ENCODE peak calls at places on chromosome 11, in six cellular contexts. One of them, this sample, is unnamed.

GRCh38 chr11:84887055-84887629 is 740.0 kb downstream of the DLG2 start:
- DNase-seq in keratinocyte: no peak
- DNase-seq in mammary epithelial cell: no peak
- DNase-seq in tibial nerve: no peak
- DNase-seq in colonic mucosa: no peak
- DNase-seq in GM12878: no peak
- DNase-seq in this sample: no peak

GRCh38 chr11:1044160-1044559 is 7.6 kb upstream of the MUC6 start:
- DNase-seq in keratinocyte: no peak
- DNase-seq in mammary epithelial cell: no peak
- DNase-seq in tibial nerve: no peak
- DNase-seq in colonic mucosa: no peak
- DNase-seq in GM12878: no peak
- DNase-seq in this sample: no peak

GRCh38 chr11:105109855-105110750 is 29.5 kb downstream of the CARD18 start:
- DNase-seq in keratinocyte: no peak
- DNase-seq in mammary epithelial cell: no peak
- DNase-seq in tibial nerve: no peak
- DNase-seq in colonic mucosa: peak; percentile 19
- DNase-seq in GM12878: no peak
- DNase-seq in this sample: no peak

GRCh38 chr11:130940706-130941105 is 24.4 kb upstream of the SNX19 start:
- DNase-seq in keratinocyte: no peak
- DNase-seq in mammary epithelial cell: no peak
- DNase-seq in tibial nerve: no peak
- DNase-seq in colonic mucosa: no peak
- DNase-seq in GM12878: no peak
- DNase-seq in this sample: no peak

GRCh38 chr11:57343825-57344224 is 5.7 kb downstream of the P2RX3 start:
- DNase-seq in keratinocyte: no peak
- DNase-seq in mammary epithelial cell: no peak
- DNase-seq in tibial nerve: no peak
- DNase-seq in colonic mucosa: no peak
- DNase-seq in GM12878: no peak
- DNase-seq in this sample: no peak

GRCh38 chr11:90465553-90465952 is 242.7 kb upstream of the CHORDC1 start:
- DNase-seq in keratinocyte: no peak
- DNase-seq in mammary epithelial cell: no peak
- DNase-seq in tibial nerve: no peak
- DNase-seq in colonic mucosa: no peak
- DNase-seq in GM12878: no peak
- DNase-seq in this sample: no peak

GRCh38 chr11:69669486-69669885 is 5.7 kb downstream of the LTO1 start:
- DNase-seq in keratinocyte: no peak
- DNase-seq in mammary epithelial cell: no peak
- DNase-seq in tibial nerve: no peak
- DNase-seq in colonic mucosa: no peak
- DNase-seq in GM12878: no peak
- DNase-seq in this sample: no peak

GRCh38 chr11:117724104-117724503 is 72.9 kb downstream of the DSCAML1 start:
- DNase-seq in keratinocyte: no peak
- DNase-seq in mammary epithelial cell: no peak
- DNase-seq in tibial nerve: no peak
- DNase-seq in colonic mucosa: no peak
- DNase-seq in GM12878: no peak
- DNase-seq in this sample: no peak

GRCh38 chr11:62295504-62295903 is 3.4 kb downstream of the SCGB1D4 start:
- DNase-seq in keratinocyte: no peak
- DNase-seq in mammary epithelial cell: peak; percentile 17
- DNase-seq in tibial nerve: no peak
- DNase-seq in colonic mucosa: no peak
- DNase-seq in GM12878: no peak
- DNase-seq in this sample: no peak

GRCh38 chr11:64459016-64459415 is 100.1 kb downstream of the RPS6KA4 start:
- DNase-seq in keratinocyte: no peak
- DNase-seq in mammary epithelial cell: no peak
- DNase-seq in tibial nerve: no peak
- DNase-seq in colonic mucosa: no peak
- DNase-seq in GM12878: no peak
- DNase-seq in this sample: no peak

GRCh38 chr11:24496371-24496727 is 504 bp upstream of the LUZP2 start:
- DNase-seq in keratinocyte: no peak
- DNase-seq in mammary epithelial cell: no peak
- DNase-seq in tibial nerve: no peak
- DNase-seq in colonic mucosa: no peak
- DNase-seq in GM12878: no peak
- DNase-seq in this sample: peak; percentile 0

GRCh38 chr11:2541321-2541680 is 96.5 kb downstream of the KCNQ1 start:
- DNase-seq in keratinocyte: no peak
- DNase-seq in mammary epithelial cell: no peak
- DNase-seq in tibial nerve: no peak
- DNase-seq in colonic mucosa: no peak
- DNase-seq in GM12878: no peak
- DNase-seq in this sample: no peak

GRCh38 chr11:70399681-70400112 is 1.4 kb downstream of the CTTN start:
- DNase-seq in keratinocyte: peak; percentile 69
- DNase-seq in mammary epithelial cell: peak; percentile 92
- DNase-seq in tibial nerve: peak; percentile 50
- DNase-seq in colonic mucosa: peak; percentile 79
- DNase-seq in GM12878: no peak
- DNase-seq in this sample: no peak

GRCh38 chr11:32056445-32056844 is 34.4 kb upstream of the RCN1 start:
- DNase-seq in keratinocyte: no peak
- DNase-seq in mammary epithelial cell: peak; percentile 57
- DNase-seq in tibial nerve: no peak
- DNase-seq in colonic mucosa: no peak
- DNase-seq in GM12878: no peak
- DNase-seq in this sample: no peak

GRCh38 chr11:19263333-19263732 is 22.6 kb upstream of the E2F8 start:
- DNase-seq in keratinocyte: no peak
- DNase-seq in mammary epithelial cell: no peak
- DNase-seq in tibial nerve: no peak
- DNase-seq in colonic mucosa: no peak
- DNase-seq in GM12878: no peak
- DNase-seq in this sample: no peak

GRCh38 chr11:19258651-19259230 is 18.0 kb upstream of the E2F8 start:
- DNase-seq in keratinocyte: no peak
- DNase-seq in mammary epithelial cell: no peak
- DNase-seq in tibial nerve: no peak
- DNase-seq in colonic mucosa: no peak
- DNase-seq in GM12878: no peak
- DNase-seq in this sample: no peak

GRCh38 chr11:19253817-19254216 is 13.1 kb upstream of the E2F8 start:
- DNase-seq in keratinocyte: no peak
- DNase-seq in mammary epithelial cell: no peak
- DNase-seq in tibial nerve: no peak
- DNase-seq in colonic mucosa: no peak
- DNase-seq in GM12878: no peak
- DNase-seq in this sample: no peak

DNA sequence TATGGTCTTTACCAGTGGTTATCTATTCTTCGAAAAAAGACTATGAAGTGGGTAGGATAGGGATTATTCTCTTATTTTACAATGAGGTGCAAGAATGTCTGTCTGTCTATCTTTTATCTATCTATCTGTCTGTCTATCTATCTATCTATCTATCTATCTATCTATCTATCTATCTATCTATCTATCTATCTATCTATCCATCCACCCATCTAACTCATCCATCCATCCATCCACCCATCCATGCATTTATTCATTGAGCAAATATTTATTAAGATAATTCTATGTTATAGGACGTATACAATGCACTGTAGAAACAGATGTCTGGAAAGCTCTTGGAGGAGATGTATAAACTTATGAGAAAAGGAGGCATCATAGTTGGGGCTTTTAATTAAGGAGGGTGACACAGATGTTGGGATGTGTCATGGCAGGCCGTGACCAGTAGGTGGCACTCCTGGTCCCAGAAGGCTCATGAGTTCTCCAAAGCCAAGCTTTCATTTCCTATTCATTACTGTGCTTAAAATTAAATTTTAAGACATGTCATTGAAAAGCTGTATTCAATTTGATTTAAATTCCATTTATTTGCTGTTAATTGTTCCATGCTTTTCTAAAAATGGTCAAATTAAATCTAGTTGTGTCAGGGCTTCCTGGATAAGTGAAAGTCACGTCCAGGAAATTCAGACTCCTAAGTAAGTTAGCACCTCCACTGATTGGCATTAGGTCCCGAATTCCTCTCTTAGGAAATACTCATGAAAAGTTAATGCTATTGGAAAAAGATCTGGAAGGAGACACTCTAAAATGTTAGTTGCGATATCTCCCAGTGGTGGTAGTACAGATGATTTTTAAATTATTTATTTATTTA is 19.0 kb upstream of the E2F8 start:
- DNase-seq in keratinocyte: no peak
- DNase-seq in mammary epithelial cell: peak; percentile 36
- DNase-seq in tibial nerve: peak; percentile 53
- DNase-seq in colonic mucosa: peak; percentile 78
- DNase-seq in GM12878: no peak
- DNase-seq in this sample: no peak
- H3K4me3 ChIP-seq in keratinocyte: no peak overlapping the region
- H3K4me3 ChIP-seq in mammary epithelial cell: no peak overlapping the region
- H3K4me3 ChIP-seq in tibial nerve: no peak overlapping the region
- H3K4me3 ChIP-seq in colonic mucosa: no peak overlapping the region
- H3K4me3 ChIP-seq in GM12878: no peak overlapping the region
- H3K4me3 ChIP-seq in this sample: no peak overlapping the region

GRCh38 chr11:73266644-73267015 is 5.5 kb upstream of the P2RY6 start:
- DNase-seq in keratinocyte: no peak
- DNase-seq in mammary epithelial cell: no peak
- DNase-seq in tibial nerve: no peak
- DNase-seq in colonic mucosa: no peak
- DNase-seq in GM12878: no peak
- DNase-seq in this sample: no peak
- H3K27ac ChIP-seq in keratinocyte: no peak overlapping the region
- H3K27ac ChIP-seq in mammary epithelial cell: no peak overlapping the region
- H3K27ac ChIP-seq in tibial nerve: no peak overlapping the region
- H3K27ac ChIP-seq in colonic mucosa: no peak overlapping the region
- H3K27ac ChIP-seq in GM12878: no peak overlapping the region
- H3K27ac ChIP-seq in this sample: no peak overlapping the region

DNA sequence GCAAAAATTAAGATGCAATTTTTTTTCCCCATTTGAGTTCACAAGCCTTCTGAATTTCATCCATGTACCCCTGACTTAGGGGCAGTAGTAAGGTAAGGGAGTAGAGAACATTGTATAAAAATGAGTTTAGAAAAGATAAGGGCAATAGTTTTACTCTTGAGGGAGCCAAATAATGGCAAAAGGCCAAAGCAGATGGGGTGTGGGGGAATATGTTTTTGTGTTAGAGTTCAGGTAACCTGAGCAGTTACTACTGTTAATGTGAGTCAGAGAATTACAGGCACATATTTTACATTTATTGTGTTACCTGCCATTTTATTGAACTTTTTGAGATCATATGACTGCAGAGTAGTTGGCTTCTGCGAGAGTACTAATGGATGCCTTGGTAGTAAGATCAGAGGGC is 3.1 kb downstream of the EED start:
- DNase-seq in keratinocyte: no peak
- DNase-seq in mammary epithelial cell: peak; percentile 41
- DNase-seq in tibial nerve: no peak
- DNase-seq in colonic mucosa: peak; percentile 63
- DNase-seq in GM12878: no peak
- DNase-seq in this sample: no peak
- H3K4me3 ChIP-seq in keratinocyte: no peak overlapping the region
- H3K4me3 ChIP-seq in mammary epithelial cell: peak overlapping the region; percentile 95
- H3K4me3 ChIP-seq in tibial nerve: no peak overlapping the region
- H3K4me3 ChIP-seq in colonic mucosa: no peak overlapping the region
- H3K4me3 ChIP-seq in GM12878: peak overlapping the region; percentile 59
- H3K4me3 ChIP-seq in this sample: no peak overlapping the region

GRCh38 chr11:17077520-17078401 is at the start of gene RPS13:
- DNase-seq in keratinocyte: peak; percentile 90
- DNase-seq in mammary epithelial cell: peak; percentile 99
- DNase-seq in tibial nerve: peak; percentile 91
- DNase-seq in colonic mucosa: peak; percentile 98
- DNase-seq in GM12878: peak; percentile 97
- DNase-seq in this sample: peak; percentile 100

GRCh38 chr11:17077240-17077519 is 287 bp downstream of the RPS13 start:
- DNase-seq in keratinocyte: no peak
- DNase-seq in mammary epithelial cell: no peak
- DNase-seq in tibial nerve: no peak
- DNase-seq in colonic mucosa: no peak
- DNase-seq in GM12878: no peak
- DNase-seq in this sample: no peak

GRCh38 chr11:17073370-17074027 is 4.0 kb downstream of the RPS13 start:
- DNase-seq in keratinocyte: no peak
- DNase-seq in mammary epithelial cell: no peak
- DNase-seq in tibial nerve: no peak
- DNase-seq in colonic mucosa: no peak
- DNase-seq in GM12878: no peak
- DNase-seq in this sample: no peak

GRCh38 chr11:17076517-17077239 is 789 bp downstream of the RPS13 start:
- DNase-seq in keratinocyte: no peak
- DNase-seq in mammary epithelial cell: no peak
- DNase-seq in tibial nerve: no peak
- DNase-seq in colonic mucosa: no peak
- DNase-seq in GM12878: no peak
- DNase-seq in this sample: no peak

DNA sequence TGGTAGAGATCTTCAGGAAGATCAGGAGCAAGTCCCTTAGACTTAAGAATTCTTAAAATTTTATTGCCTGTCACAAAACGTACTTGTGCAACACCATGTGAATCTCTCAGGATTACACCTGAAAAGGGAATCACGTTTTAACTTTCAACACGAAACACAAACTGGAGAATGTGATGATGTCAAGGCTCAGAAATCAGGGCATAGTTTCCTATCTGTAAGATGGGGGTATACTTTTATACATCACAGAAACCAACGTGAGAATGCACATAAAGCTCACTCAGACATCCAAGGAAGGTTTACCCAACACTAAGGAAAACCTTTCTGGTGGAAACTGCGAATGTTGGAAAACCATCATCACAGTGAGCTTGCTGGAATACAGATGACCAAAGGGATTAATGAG is 2.0 kb downstream of the RPS13 start:
- DNase-seq in keratinocyte: no peak
- DNase-seq in mammary epithelial cell: no peak
- DNase-seq in tibial nerve: no peak
- DNase-seq in colonic mucosa: no peak
- DNase-seq in GM12878: no peak
- DNase-seq in this sample: no peak
- H3K27ac ChIP-seq in keratinocyte: no peak overlapping the region
- H3K27ac ChIP-seq in mammary epithelial cell: peak overlapping the region; percentile 3
- H3K27ac ChIP-seq in tibial nerve: no peak overlapping the region
- H3K27ac ChIP-seq in colonic mucosa: no peak overlapping the region
- H3K27ac ChIP-seq in GM12878: no peak overlapping the region
- H3K27ac ChIP-seq in this sample: no peak overlapping the region

DNA sequence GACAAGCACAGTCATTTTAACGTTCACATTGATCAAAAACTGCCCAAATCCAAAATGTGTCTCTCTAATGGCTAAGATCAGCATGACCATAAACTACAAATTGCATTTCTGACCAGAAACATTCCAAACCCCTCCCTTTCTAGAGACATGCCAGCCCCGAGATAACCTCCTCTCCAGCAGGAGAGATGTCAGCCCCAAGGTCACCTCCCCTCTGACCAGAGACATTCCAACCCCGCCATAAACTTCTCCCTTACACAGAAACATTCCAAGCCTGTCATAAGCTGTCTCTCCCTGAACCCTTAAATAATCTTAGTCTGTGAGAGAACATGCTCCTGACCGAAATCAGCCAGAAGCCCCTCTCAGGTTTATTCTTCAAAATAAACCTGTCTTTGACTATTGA is 6.6 kb upstream of the EXT2 start:
- DNase-seq in keratinocyte: no peak
- DNase-seq in mammary epithelial cell: no peak
- DNase-seq in tibial nerve: no peak
- DNase-seq in colonic mucosa: no peak
- DNase-seq in GM12878: no peak
- DNase-seq in this sample: no peak
- H3K4me3 ChIP-seq in keratinocyte: no peak overlapping the region
- H3K4me3 ChIP-seq in mammary epithelial cell: no peak overlapping the region
- H3K4me3 ChIP-seq in tibial nerve: no peak overlapping the region
- H3K4me3 ChIP-seq in colonic mucosa: no peak overlapping the region
- H3K4me3 ChIP-seq in GM12878: no peak overlapping the region
- H3K4me3 ChIP-seq in this sample: no peak overlapping the region

This sample was measured in iPS DF 6.9.